ENCODE peak calls at places on chromosomes 16 and 17, in eight cellular contexts. K, N, H, Z, B, A, Q and V are unnamed samples.

GRCh38 chr17:12613566-12613965 is 52.1 kb upstream of the MYOCD start:
- DNase-seq in N (no peak), B (no peak), H (no peak), Q (no peak), A (no peak), Z (peak; percentile 79), K (no peak), V (no peak)

GRCh38 chr17:4900231-4901107 is 1.1 kb downstream of the C17orf107 start:
- DNase-seq in B (peak; percentile 82), Z (no peak), Q (no peak), A (peak; percentile 69), H (no peak), N (no peak), K (peak; percentile 46), V (peak; percentile 85)

GRCh38 chr17:10130263-10130662 is 68.1 kb downstream of the GAS7 start:
- DNase-seq in B (no peak), H (no peak), K (no peak), N (no peak), A (no peak), Z (no peak), Q (no peak), V (no peak)

GRCh38 chr17:74280093-74280513 is 6.1 kb downstream of the DNAI2 start:
- DNase-seq in N (no peak), B (peak; percentile 64), H (no peak), A (peak; percentile 35), K (peak; percentile 37), Q (no peak), Z (no peak), V (peak; percentile 60)

GRCh38 chr16:4358236-4358635 is 7.1 kb upstream of the PAM16 start:
- DNase-seq in K (no peak), B (no peak), H (no peak), Z (no peak), Q (no peak), N (no peak), A (no peak), V (no peak)

GRCh38 chr16:87425941-87426340 is 33.8 kb downstream of the MAP1LC3B start:
- DNase-seq in Z (no peak), B (no peak), A (no peak), H (no peak), Q (no peak), K (no peak), N (no peak), V (no peak)

GRCh38 chr17:17269926-17270773 is 10.9 kb downstream of the COPS3 start:
- DNase-seq in B (no peak), H (no peak), K (no peak), Z (no peak), N (no peak), Q (no peak), A (peak; percentile 17), V (no peak)

GRCh38 chr16:8655184-8655717 is 19.2 kb upstream of the ABAT start:
- DNase-seq in Z (no peak), N (no peak), K (no peak), H (peak; percentile 20), B (no peak), A (no peak), Q (no peak), V (no peak)